ENCODE peak calls at places on chromosomes 6 and 20, in six cellular contexts. O is AML-193; I is substantia nigra; Y is stimulated activated CD4-positive, alpha-beta T cell treated with anti-CD3 and anti-CD28 coated beads, Interleukin-12 subunit alpha, Interleukin-12 subunit beta, amount 100 ng/mL, for 4 hours; N is AG09319; E is neural crest cell. B is an unnamed sample.

GRCh38 chr20:37972256-37973058 is 60.8 kb downstream of the TTI1 start:
- DNase-seq in O (no peak), I (no peak), Y (no peak), N (no peak), E (no peak), B (no peak)

GRCh38 chr6:1713016-1713600 is 103.4 kb downstream of the FOXC1 start:
- DNase-seq in O (no peak), I (no peak), Y (no peak), N (no peak), E (no peak), B (no peak)

GRCh38 chr6:27814665-27815424 is 97.4 kb downstream of the OR2B2 start:
- DNase-seq in O (peak), I (peak), Y (peak), N (peak), E (peak), B (no peak)

GRCh38 chr20:10672579-10673127 is 1.1 kb downstream of the JAG1 start:
- DNase-seq in O (peak), I (peak), Y (no peak), N (no peak), E (peak), B (peak)

GRCh38 chr20:25320035-25320800 is 70.4 kb downstream of the ABHD12 start:
- DNase-seq in O (no peak), I (no peak), Y (no peak), N (no peak), E (no peak), B (no peak)

GRCh38 chr6:17061097-17061496 is 40.8 kb upstream of the STMND1 start:
- DNase-seq in O (no peak), I (no peak), Y (no peak), N (no peak), E (no peak), B (no peak)

GRCh38 chr6:6002005-6002808 is 4.5 kb downstream of the NRN1 start:
- DNase-seq in O (no peak), I (no peak), Y (no peak), N (no peak), E (peak), B (no peak)

GRCh38 chr6:166223091-166223490 is 55.4 kb upstream of the TBXT start:
- DNase-seq in O (no peak), I (no peak), Y (no peak), N (no peak), E (no peak), B (no peak)

GRCh38 chr6:152635949-152636674 is 1.1 kb downstream of the SYNE1 start:
- DNase-seq in O (no peak), I (peak), Y (no peak), N (no peak), E (no peak), B (no peak)

GRCh38 chr20:22810030-22810429 is 225.1 kb upstream of the SSTR4 start:
- DNase-seq in O (no peak), I (no peak), Y (no peak), N (no peak), E (no peak), B (no peak)

GRCh38 chr6:144335914-144336313 is 50.8 kb downstream of the UTRN start:
- DNase-seq in O (no peak), I (no peak), Y (no peak), N (no peak), E (no peak), B (no peak)

GRCh38 chr6:144176043-144176442 is 25.7 kb downstream of the STX11 start:
- DNase-seq in O (no peak), I (no peak), Y (no peak), N (no peak), E (no peak), B (no peak)

GRCh38 chr6:87350516-87350915 is 5.9 kb downstream of the C6orf163 start:
- DNase-seq in O (no peak), I (no peak), Y (no peak), N (no peak), E (no peak), B (no peak)

GRCh38 chr20:49507741-49508434 is 25.4 kb upstream of the KCNB1 start:
- DNase-seq in O (no peak), I (no peak), Y (no peak), N (no peak), E (no peak), B (no peak)